ENCODE peak calls at places on chromosomes 12 and 14, in eight cellular contexts. X is IMR-90; E is right lobe of liver; Q is CD8-positive, alpha-beta T cell; F is GM20000; B is uterus; C is fibroblast of lung; V is ovary. M is an unnamed sample.

GRCh38 chr14:37597538-37598084 is 2.2 kb downstream of the TTC6 start:
- DNase-seq in X (no peak), E (no peak), Q (no peak), F (peak), B (no peak), C (no peak), V (no peak), M (no peak)

GRCh38 chr12:51845451-51845850 is 3.1 kb downstream of the FIGNL2 start:
- DNase-seq in X (no peak), E (no peak), Q (no peak), F (no peak), B (no peak), C (no peak), V (no peak), M (no peak)

GRCh38 chr12:20280515-20280914 is 87.8 kb upstream of the PDE3A start:
- DNase-seq in X (no peak), E (no peak), Q (no peak), F (no peak), B (no peak), C (no peak), V (no peak), M (no peak)

GRCh38 chr12:5188413-5188930 is 144.8 kb downstream of the KCNA5 start:
- DNase-seq in X (no peak), E (no peak), Q (no peak), F (no peak), B (no peak), C (no peak), V (no peak), M (no peak)

GRCh38 chr14:103232338-103232808 is 101.7 kb upstream of the EIF5 start:
- DNase-seq in X (no peak), E (no peak), Q (no peak), F (no peak), B (no peak), C (no peak), V (no peak), M (no peak)

GRCh38 chr12:120783197-120783596 is 57.6 kb downstream of the ACADS start:
- DNase-seq in X (peak), E (no peak), Q (no peak), F (no peak), B (no peak), C (peak), V (no peak), M (no peak)

GRCh38 chr14:75578786-75579781 is 664 bp downstream of the FLVCR2 start:
- DNase-seq in X (peak), E (peak), Q (no peak), F (peak), B (no peak), C (peak), V (peak), M (no peak)

GRCh38 chr14:104688755-104689619 is at the start of gene INF2:
- DNase-seq in X (peak), E (peak), Q (no peak), F (peak), B (peak), C (peak), V (peak), M (peak)

GRCh38 chr14:76784881-76785280 is 23.6 kb downstream of the VASH1 start:
- DNase-seq in X (peak), E (peak), Q (peak), F (peak), B (peak), C (peak), V (peak), M (peak)

GRCh38 chr14:67704484-67705089 is 2.9 kb downstream of the RDH12 start:
- DNase-seq in X (peak), E (no peak), Q (no peak), F (peak), B (no peak), C (peak), V (no peak), M (peak)

GRCh38 chr12:58502236-58502635 is 418.1 kb downstream of the LRIG3 start:
- DNase-seq in X (peak), E (no peak), Q (no peak), F (no peak), B (no peak), C (peak), V (no peak), M (no peak)

GRCh38 chr14:92747701-92748258 is 647 bp downstream of the LGMN start:
- DNase-seq in X (no peak), E (no peak), Q (no peak), F (no peak), B (no peak), C (no peak), V (peak), M (no peak)

GRCh38 chr14:99649219-99649618 is 4.3 kb downstream of the HHIPL1 start:
- DNase-seq in X (peak), E (no peak), Q (no peak), F (no peak), B (no peak), C (peak), V (no peak), M (no peak)

GRCh38 chr12:25004447-25004846 is 55.5 kb upstream of the BCAT1 start:
- DNase-seq in X (no peak), E (no peak), Q (no peak), F (no peak), B (no peak), C (no peak), V (no peak), M (no peak)

GRCh38 chr14:63578300-63578699 is 35.1 kb upstream of the PPP2R5E start:
- DNase-seq in X (peak), E (no peak), Q (no peak), F (no peak), B (no peak), C (no peak), V (no peak), M (no peak)

GRCh38 chr12:28369483-28369882 is 179.2 kb downstream of the CCDC91 start:
- DNase-seq in X (no peak), E (no peak), Q (no peak), F (no peak), B (no peak), C (no peak), V (no peak), M (no peak)

GRCh38 chr14:98906123-98906995 is 365.6 kb downstream of the BCL11B start:
- DNase-seq in X (no peak), E (no peak), Q (no peak), F (no peak), B (no peak), C (peak), V (no peak), M (no peak)

GRCh38 chr12:101570022-101570421 is 24.7 kb upstream of the MYBPC1 start:
- DNase-seq in X (peak), E (no peak), Q (no peak), F (peak), B (no peak), C (peak), V (no peak), M (no peak)

GRCh38 chr12:13027508-13027907 is 16.7 kb upstream of the FAM234B start:
- DNase-seq in X (no peak), E (no peak), Q (no peak), F (no peak), B (no peak), C (no peak), V (no peak), M (no peak)

GRCh38 chr14:104431929-104432541 is 147.5 kb upstream of the C14orf180 start:
- DNase-seq in X (no peak), E (no peak), Q (no peak), F (no peak), B (no peak), C (no peak), V (no peak), M (peak)

GRCh38 chr12:44127966-44128365 is 292.1 kb downstream of the TMEM117 start:
- DNase-seq in X (no peak), E (no peak), Q (no peak), F (no peak), B (no peak), C (no peak), V (no peak), M (no peak)

GRCh38 chr12:116222358-116222757 is 55.1 kb downstream of the MED13L start:
- DNase-seq in X (peak), E (peak), Q (no peak), F (no peak), B (peak), C (peak), V (peak), M (no peak)

GRCh38 chr14:24219080-24219479 is 3.2 kb upstream of the MDP1 start:
- DNase-seq in X (no peak), E (no peak), Q (no peak), F (no peak), B (no peak), C (no peak), V (no peak), M (no peak)

GRCh38 chr12:106364261-106364660 is 6.7 kb downstream of the POLR3B start:
- DNase-seq in X (no peak), E (no peak), Q (no peak), F (no peak), B (no peak), C (no peak), V (no peak), M (no peak)

GRCh38 chr12:54958048-54958658 is 26.4 kb downstream of the TESPA1 start:
- DNase-seq in X (peak), E (no peak), Q (peak), F (peak), B (no peak), C (peak), V (no peak), M (peak)

GRCh38 chr12:131511391-131511802 is 199.5 kb upstream of the SFSWAP start:
- DNase-seq in X (no peak), E (no peak), Q (no peak), F (peak), B (no peak), C (no peak), V (no peak), M (peak)

GRCh38 chr12:40010899-40011774 is 94.7 kb downstream of the SLC2A13 start:
- DNase-seq in X (peak), E (no peak), Q (no peak), F (peak), B (peak), C (peak), V (no peak), M (peak)

GRCh38 chr12:14554281-14555008 is 13.2 kb downstream of the PLBD1 start:
- DNase-seq in X (no peak), E (peak), Q (no peak), F (no peak), B (peak), C (peak), V (no peak), M (no peak)

GRCh38 chr12:107580750-107581529 is 104.7 kb upstream of the PWP1 start:
- DNase-seq in X (no peak), E (no peak), Q (no peak), F (no peak), B (no peak), C (no peak), V (no peak), M (no peak)

GRCh38 chr12:47949441-47950341 is 13.7 kb upstream of the TMEM106C start:
- DNase-seq in X (peak), E (peak), Q (no peak), F (peak), B (peak), C (peak), V (peak), M (peak)

GRCh38 chr14:56118611-56119181 is 485 bp downstream of the PELI2 start:
- DNase-seq in X (no peak), E (peak), Q (no peak), F (peak), B (peak), C (no peak), V (peak), M (peak)

GRCh38 chr14:56117765-56118610 is at the start of gene PELI2:
- DNase-seq in X (peak), E (peak), Q (peak), F (peak), B (peak), C (peak), V (peak), M (peak)

GRCh38 chr14:56120091-56120632 is 2.0 kb downstream of the PELI2 start:
- DNase-seq in X (peak), E (no peak), Q (no peak), F (no peak), B (no peak), C (peak), V (no peak), M (no peak)

GRCh38 chr14:56121786-56122185 is 3.6 kb downstream of the PELI2 start:
- DNase-seq in X (peak), E (no peak), Q (no peak), F (no peak), B (no peak), C (peak), V (no peak), M (no peak)

DNA sequence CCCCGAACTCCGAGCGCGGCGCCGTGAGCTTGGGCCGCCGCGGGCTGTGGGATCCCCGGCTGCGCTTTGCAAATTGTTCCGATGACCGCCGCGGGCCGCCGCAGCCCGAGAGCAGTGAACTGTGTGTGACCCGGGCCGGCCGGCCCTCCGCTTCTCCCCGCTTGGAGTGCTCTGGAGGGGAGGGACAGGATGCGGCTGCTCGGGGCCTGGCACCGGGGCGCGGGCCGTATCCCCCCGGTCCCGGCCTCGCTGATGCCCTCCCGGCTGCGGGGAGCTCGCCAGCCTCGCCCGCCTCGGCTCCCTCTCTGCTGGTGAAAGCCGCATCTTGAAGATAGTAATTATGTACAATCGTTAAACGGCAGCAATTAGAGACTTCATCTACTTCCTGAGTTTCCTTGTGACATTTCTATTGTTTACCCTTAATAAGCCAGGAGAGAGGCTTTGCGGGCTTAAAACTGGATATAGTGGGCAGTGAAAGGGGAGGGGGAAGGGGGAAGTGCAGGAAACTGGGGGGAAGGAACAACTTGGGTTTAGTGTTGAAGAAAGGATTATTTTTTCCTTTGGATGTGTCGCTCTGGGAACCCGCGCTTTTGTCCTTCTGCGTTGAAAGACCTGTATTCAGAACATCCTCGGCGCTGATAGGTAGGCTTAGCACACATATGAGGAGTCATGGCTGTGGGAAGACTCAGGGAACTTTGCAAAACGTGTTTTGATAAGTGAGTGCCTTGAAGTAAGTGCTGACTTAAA is 1.2 kb downstream of the PELI2 start:
- DNase-seq in X (peak), E (peak), Q (no peak), F (peak), B (peak), C (peak), V (peak), M (peak)
- TF ChIP-seq CTCF in X (no peak), E (no peak), Q (no peak), F (no peak), B (no peak), C (no peak), V (no peak), M (no peak)

GRCh38 chr12:63779498-63780481 is at the start of gene RXYLT1:
- DNase-seq in X (peak), E (peak), Q (peak), F (peak), B (peak), C (peak), V (peak), M (peak)
- TF ChIP-seq CTCF in X (no peak), E (no peak), Q (no peak), F (no peak), B (no peak), C (no peak), V (no peak), M (no peak)

DNA sequence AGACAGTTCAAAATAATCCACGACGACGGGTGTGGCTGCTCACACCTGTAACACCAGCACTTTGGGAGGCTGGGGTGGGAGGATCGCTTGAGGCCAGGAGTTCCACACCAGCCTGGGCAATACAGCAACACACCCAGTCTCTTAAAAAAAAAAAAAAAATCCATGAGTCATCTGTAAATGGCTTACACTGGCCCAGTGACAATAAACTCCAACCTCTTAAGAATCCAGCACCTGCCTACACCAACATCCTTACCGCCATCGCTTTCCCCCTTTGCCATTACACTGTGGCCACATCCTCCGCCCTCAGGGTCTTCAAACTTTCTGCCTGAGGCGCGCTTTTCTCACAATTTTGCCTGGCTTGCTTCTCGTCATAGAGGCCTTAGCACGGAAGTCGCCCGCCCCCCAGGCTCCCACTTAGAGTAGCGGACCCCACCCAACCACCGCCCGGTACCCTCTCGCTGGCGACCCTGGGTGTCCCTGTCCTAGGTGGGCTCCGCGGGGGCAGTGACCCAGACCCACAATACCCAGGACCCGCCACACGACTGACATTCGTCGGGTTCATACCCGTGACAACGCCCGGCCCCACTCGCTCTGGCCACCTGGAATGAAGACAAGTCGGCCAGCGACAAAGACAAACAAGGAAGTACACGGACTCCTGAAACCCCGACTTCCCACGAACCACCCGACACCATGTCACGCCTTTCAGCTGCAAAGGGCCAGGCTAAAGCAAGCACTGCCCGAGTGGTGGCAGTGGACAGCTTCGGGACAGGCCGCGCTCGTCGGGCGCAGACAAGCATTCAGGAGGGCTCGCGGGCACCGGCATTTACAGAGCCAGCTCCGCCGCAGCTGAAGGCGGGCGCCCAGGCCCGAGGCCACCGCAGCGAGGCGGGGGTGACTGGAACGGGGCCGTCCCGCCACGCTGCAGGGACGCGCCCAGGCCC is 636 bp downstream of the GOLGA3 start:
- DNase-seq in X (peak), E (peak), Q (no peak), F (peak), B (no peak), C (peak), V (peak), M (peak)
- TF ChIP-seq CTCF in X (no peak), E (no peak), Q (no peak), F (no peak), B (no peak), C (no peak), V (no peak), M (no peak)

DNA sequence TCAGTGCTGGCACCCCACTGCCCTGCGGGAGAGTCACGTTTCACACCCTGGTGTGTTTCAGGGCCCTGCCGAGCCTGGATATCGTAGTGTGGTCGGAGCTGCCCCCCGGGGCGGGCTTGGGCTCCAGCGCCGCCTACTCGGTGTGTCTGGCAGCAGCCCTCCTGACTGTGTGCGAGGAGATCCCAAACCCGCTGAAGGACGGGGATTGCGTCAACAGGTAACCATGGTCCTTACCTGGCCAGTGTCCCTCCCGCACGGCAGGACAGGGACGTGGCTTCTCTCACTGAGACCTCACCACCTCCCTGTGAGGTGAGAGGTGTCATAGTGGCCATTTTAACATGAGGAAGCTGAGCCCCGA is 7.7 kb downstream of the MVK start:
- DNase-seq in X (no peak), E (no peak), Q (no peak), F (no peak), B (no peak), C (no peak), V (no peak), M (no peak)
- TF ChIP-seq CTCF in X (no peak), E (no peak), Q (no peak), F (no peak), B (no peak), C (no peak), V (no peak), M (no peak)

GRCh38 chr12:45254254-45254653 is 38.4 kb downstream of the ANO6 start:
- DNase-seq in X (no peak), E (no peak), Q (no peak), F (no peak), B (no peak), C (no peak), V (no peak), M (no peak)

GRCh38 chr12:45260854-45261253 is 45.0 kb downstream of the ANO6 start:
- DNase-seq in X (no peak), E (no peak), Q (no peak), F (no peak), B (no peak), C (no peak), V (no peak), M (no peak)

GRCh38 chr12:45260481-45260824 is 44.6 kb downstream of the ANO6 start:
- DNase-seq in X (no peak), E (no peak), Q (no peak), F (no peak), B (no peak), C (no peak), V (no peak), M (no peak)

GRCh38 chr12:45259732-45260480 is 44.0 kb downstream of the ANO6 start:
- DNase-seq in X (peak), E (no peak), Q (no peak), F (no peak), B (no peak), C (peak), V (no peak), M (no peak)

DNA sequence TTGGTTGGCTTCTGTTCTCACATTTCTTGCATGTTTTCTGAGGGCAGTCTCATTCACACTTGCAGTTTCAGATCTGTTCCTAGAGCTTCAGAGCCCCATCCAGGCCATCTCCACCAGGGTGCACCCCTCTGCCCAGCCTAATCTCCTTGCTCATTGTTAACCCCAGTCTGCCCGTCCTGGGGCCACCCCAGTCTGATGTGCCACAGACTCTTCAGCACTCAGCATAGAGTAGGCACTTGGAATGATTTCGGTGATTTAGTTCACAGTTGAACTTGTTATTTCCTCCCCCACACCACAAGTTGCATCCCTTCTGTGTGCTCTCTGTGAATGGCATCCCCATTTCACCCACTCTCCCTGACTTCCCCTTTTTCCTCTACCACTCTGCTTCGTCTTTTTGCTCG is 41.3 kb downstream of the ANO6 start:
- DNase-seq in X (no peak), E (no peak), Q (no peak), F (peak), B (no peak), C (no peak), V (no peak), M (peak)
- TF ChIP-seq CTCF in X (no peak), E (no peak), Q (no peak), F (no peak), B (no peak), C (no peak), V (no peak), M (no peak)

GRCh38 chr12:65823481-65824313 is 586 bp upstream of the HMGA2 start:
- DNase-seq in X (peak), E (peak), Q (no peak), F (peak), B (no peak), C (peak), V (peak), M (peak)

GRCh38 chr12:65821336-65821735 is 2.9 kb upstream of the HMGA2 start:
- DNase-seq in X (peak), E (no peak), Q (no peak), F (no peak), B (no peak), C (no peak), V (no peak), M (no peak)

GRCh38 chr12:65824314-65824563 is at the start of gene HMGA2:
- DNase-seq in X (peak), E (peak), Q (no peak), F (no peak), B (no peak), C (peak), V (no peak), M (peak)

GRCh38 chr12:65825323-65825572 is 965 bp downstream of the HMGA2 start:
- DNase-seq in X (no peak), E (no peak), Q (no peak), F (no peak), B (no peak), C (no peak), V (no peak), M (no peak)

GRCh38 chr12:65822732-65823480 is 1.4 kb upstream of the HMGA2 start:
- DNase-seq in X (peak), E (no peak), Q (no peak), F (peak), B (no peak), C (peak), V (peak), M (peak)
- TF ChIP-seq CTCF in X (no peak), E (no peak), Q (no peak), F (no peak), B (no peak), C (no peak), V (no peak), M (no peak)

M was measured in GM13976.